ENCODE peak calls at places on chromosomes 13 and 19, in ten cellular contexts. One of them, this sample, is unnamed.

GRCh38 chr13:33884506-33885221 is 66.7 kb downstream of the RFC3 start:
- DNase-seq in COR-L47: no peak
- DNase-seq in activated CD8-positive, alpha-beta memory T cell treated with anti-CD3 and anti-CD28 coated beads for 48 hours: no peak
- DNase-seq in activated gamma-delta T cell treated with anti-CD3 and anti-CD28 coated beads, Interleukin-2, amount 50 U/mL, for 16 hours: no peak
- DNase-seq in GM12864: no peak
- DNase-seq in hepatic stellate cell: no peak
- DNase-seq in activated T-cell treated with anti-CD3 and anti-CD28 coated beads, Interleukin-2, amount 50 U/mL, for 72 hours: no peak
- DNase-seq in GM23248: no peak
- DNase-seq in GM12865: no peak
- DNase-seq in iPS-NIHi11: no peak
- DNase-seq in this sample: no peak

GRCh38 chr19:56942749-56943148 is 102.2 kb upstream of the PEG3 start:
- DNase-seq in iPS-NIHi11: peak; percentile 31
- DNase-seq in COR-L47: no peak
- DNase-seq in GM12865: peak; percentile 5
- DNase-seq in GM23248: peak; percentile 2
- DNase-seq in GM12864: no peak
- DNase-seq in activated CD8-positive, alpha-beta memory T cell treated with anti-CD3 and anti-CD28 coated beads for 48 hours: no peak
- DNase-seq in activated gamma-delta T cell treated with anti-CD3 and anti-CD28 coated beads, Interleukin-2, amount 50 U/mL, for 16 hours: no peak
- DNase-seq in activated T-cell treated with anti-CD3 and anti-CD28 coated beads, Interleukin-2, amount 50 U/mL, for 72 hours: no peak
- DNase-seq in hepatic stellate cell: no peak
- DNase-seq in this sample: no peak

GRCh38 chr13:23928985-23929384 is 31.7 kb upstream of the C1QTNF9B start:
- DNase-seq in activated gamma-delta T cell treated with anti-CD3 and anti-CD28 coated beads, Interleukin-2, amount 50 U/mL, for 16 hours: no peak
- DNase-seq in COR-L47: no peak
- DNase-seq in activated T-cell treated with anti-CD3 and anti-CD28 coated beads, Interleukin-2, amount 50 U/mL, for 72 hours: no peak
- DNase-seq in activated CD8-positive, alpha-beta memory T cell treated with anti-CD3 and anti-CD28 coated beads for 48 hours: no peak
- DNase-seq in GM23248: peak; percentile 86
- DNase-seq in GM12865: no peak
- DNase-seq in GM12864: no peak
- DNase-seq in iPS-NIHi11: no peak
- DNase-seq in hepatic stellate cell: peak; percentile 68
- DNase-seq in this sample: peak; percentile 89

GRCh38 chr19:31883299-31883990 is 462.0 kb upstream of the ZNF507 start:
- DNase-seq in COR-L47: no peak
- DNase-seq in activated T-cell treated with anti-CD3 and anti-CD28 coated beads, Interleukin-2, amount 50 U/mL, for 72 hours: no peak
- DNase-seq in GM23248: no peak
- DNase-seq in activated CD8-positive, alpha-beta memory T cell treated with anti-CD3 and anti-CD28 coated beads for 48 hours: no peak
- DNase-seq in activated gamma-delta T cell treated with anti-CD3 and anti-CD28 coated beads, Interleukin-2, amount 50 U/mL, for 16 hours: no peak
- DNase-seq in GM12864: no peak
- DNase-seq in hepatic stellate cell: no peak
- DNase-seq in GM12865: no peak
- DNase-seq in iPS-NIHi11: no peak
- DNase-seq in this sample: no peak

GRCh38 chr19:50308991-50309390 is 20.2 kb downstream of the KCNC3 start:
- DNase-seq in GM12864: no peak
- DNase-seq in activated T-cell treated with anti-CD3 and anti-CD28 coated beads, Interleukin-2, amount 50 U/mL, for 72 hours: no peak
- DNase-seq in hepatic stellate cell: no peak
- DNase-seq in COR-L47: no peak
- DNase-seq in activated gamma-delta T cell treated with anti-CD3 and anti-CD28 coated beads, Interleukin-2, amount 50 U/mL, for 16 hours: no peak
- DNase-seq in GM12865: no peak
- DNase-seq in GM23248: no peak
- DNase-seq in iPS-NIHi11: no peak
- DNase-seq in activated CD8-positive, alpha-beta memory T cell treated with anti-CD3 and anti-CD28 coated beads for 48 hours: no peak
- DNase-seq in this sample: no peak

GRCh38 chr13:48875071-48875470 is 100.6 kb upstream of the FNDC3A start:
- DNase-seq in GM12865: no peak
- DNase-seq in iPS-NIHi11: no peak
- DNase-seq in activated CD8-positive, alpha-beta memory T cell treated with anti-CD3 and anti-CD28 coated beads for 48 hours: no peak
- DNase-seq in hepatic stellate cell: no peak
- DNase-seq in GM23248: no peak
- DNase-seq in GM12864: no peak
- DNase-seq in activated gamma-delta T cell treated with anti-CD3 and anti-CD28 coated beads, Interleukin-2, amount 50 U/mL, for 16 hours: no peak
- DNase-seq in activated T-cell treated with anti-CD3 and anti-CD28 coated beads, Interleukin-2, amount 50 U/mL, for 72 hours: no peak
- DNase-seq in COR-L47: no peak
- DNase-seq in this sample: no peak

GRCh38 chr19:18961767-18962423 is 20.9 kb upstream of the HOMER3 start:
- DNase-seq in iPS-NIHi11: peak; percentile 99
- DNase-seq in activated gamma-delta T cell treated with anti-CD3 and anti-CD28 coated beads, Interleukin-2, amount 50 U/mL, for 16 hours: no peak
- DNase-seq in GM12864: no peak
- DNase-seq in activated CD8-positive, alpha-beta memory T cell treated with anti-CD3 and anti-CD28 coated beads for 48 hours: no peak
- DNase-seq in activated T-cell treated with anti-CD3 and anti-CD28 coated beads, Interleukin-2, amount 50 U/mL, for 72 hours: no peak
- DNase-seq in hepatic stellate cell: no peak
- DNase-seq in GM12865: no peak
- DNase-seq in COR-L47: peak; percentile 35
- DNase-seq in GM23248: no peak
- DNase-seq in this sample: no peak

GRCh38 chr13:34065915-34066314 is 248.0 kb downstream of the RFC3 start:
- DNase-seq in hepatic stellate cell: no peak
- DNase-seq in GM23248: no peak
- DNase-seq in activated CD8-positive, alpha-beta memory T cell treated with anti-CD3 and anti-CD28 coated beads for 48 hours: no peak
- DNase-seq in activated T-cell treated with anti-CD3 and anti-CD28 coated beads, Interleukin-2, amount 50 U/mL, for 72 hours: no peak
- DNase-seq in GM12864: no peak
- DNase-seq in iPS-NIHi11: no peak
- DNase-seq in GM12865: no peak
- DNase-seq in COR-L47: no peak
- DNase-seq in activated gamma-delta T cell treated with anti-CD3 and anti-CD28 coated beads, Interleukin-2, amount 50 U/mL, for 16 hours: no peak
- DNase-seq in this sample: no peak

GRCh38 chr13:48370815-48371214 is 42.1 kb downstream of the LPAR6 start:
- DNase-seq in COR-L47: no peak
- DNase-seq in hepatic stellate cell: no peak
- DNase-seq in GM12864: no peak
- DNase-seq in activated CD8-positive, alpha-beta memory T cell treated with anti-CD3 and anti-CD28 coated beads for 48 hours: no peak
- DNase-seq in activated T-cell treated with anti-CD3 and anti-CD28 coated beads, Interleukin-2, amount 50 U/mL, for 72 hours: no peak
- DNase-seq in GM12865: no peak
- DNase-seq in GM23248: no peak
- DNase-seq in activated gamma-delta T cell treated with anti-CD3 and anti-CD28 coated beads, Interleukin-2, amount 50 U/mL, for 16 hours: no peak
- DNase-seq in iPS-NIHi11: no peak
- DNase-seq in this sample: no peak

GRCh38 chr19:8610041-8610927 is at the start of gene ADAMTS10:
- DNase-seq in iPS-NIHi11: peak; percentile 68
- DNase-seq in hepatic stellate cell: peak; percentile 59
- DNase-seq in GM12865: no peak
- DNase-seq in COR-L47: no peak
- DNase-seq in GM12864: no peak
- DNase-seq in GM23248: peak; percentile 62
- DNase-seq in activated CD8-positive, alpha-beta memory T cell treated with anti-CD3 and anti-CD28 coated beads for 48 hours: no peak
- DNase-seq in activated gamma-delta T cell treated with anti-CD3 and anti-CD28 coated beads, Interleukin-2, amount 50 U/mL, for 16 hours: peak; percentile 24
- DNase-seq in activated T-cell treated with anti-CD3 and anti-CD28 coated beads, Interleukin-2, amount 50 U/mL, for 72 hours: peak; percentile 52
- DNase-seq in this sample: peak; percentile 33

GRCh38 chr13:34076943-34077703 is 259.2 kb downstream of the RFC3 start:
- DNase-seq in activated T-cell treated with anti-CD3 and anti-CD28 coated beads, Interleukin-2, amount 50 U/mL, for 72 hours: no peak
- DNase-seq in GM23248: peak; percentile 68
- DNase-seq in hepatic stellate cell: peak; percentile 12
- DNase-seq in GM12864: no peak
- DNase-seq in activated gamma-delta T cell treated with anti-CD3 and anti-CD28 coated beads, Interleukin-2, amount 50 U/mL, for 16 hours: no peak
- DNase-seq in GM12865: peak; percentile 20
- DNase-seq in activated CD8-positive, alpha-beta memory T cell treated with anti-CD3 and anti-CD28 coated beads for 48 hours: no peak
- DNase-seq in iPS-NIHi11: peak; percentile 30
- DNase-seq in COR-L47: no peak
- DNase-seq in this sample: peak; percentile 39

GRCh38 chr19:23407597-23407996 is 12.3 kb upstream of the ZNF91 start:
- DNase-seq in hepatic stellate cell: no peak
- DNase-seq in activated gamma-delta T cell treated with anti-CD3 and anti-CD28 coated beads, Interleukin-2, amount 50 U/mL, for 16 hours: no peak
- DNase-seq in GM12865: no peak
- DNase-seq in activated T-cell treated with anti-CD3 and anti-CD28 coated beads, Interleukin-2, amount 50 U/mL, for 72 hours: no peak
- DNase-seq in COR-L47: no peak
- DNase-seq in GM12864: no peak
- DNase-seq in activated CD8-positive, alpha-beta memory T cell treated with anti-CD3 and anti-CD28 coated beads for 48 hours: no peak
- DNase-seq in GM23248: no peak
- DNase-seq in iPS-NIHi11: no peak
- DNase-seq in this sample: no peak

GRCh38 chr19:8304841-8305621 is 3.1 kb downstream of the CD320 start:
- DNase-seq in activated CD8-positive, alpha-beta memory T cell treated with anti-CD3 and anti-CD28 coated beads for 48 hours: no peak
- DNase-seq in iPS-NIHi11: peak; percentile 94
- DNase-seq in activated T-cell treated with anti-CD3 and anti-CD28 coated beads, Interleukin-2, amount 50 U/mL, for 72 hours: peak; percentile 40
- DNase-seq in GM23248: no peak
- DNase-seq in COR-L47: no peak
- DNase-seq in activated gamma-delta T cell treated with anti-CD3 and anti-CD28 coated beads, Interleukin-2, amount 50 U/mL, for 16 hours: no peak
- DNase-seq in GM12864: no peak
- DNase-seq in hepatic stellate cell: no peak
- DNase-seq in GM12865: no peak
- DNase-seq in this sample: no peak

GRCh38 chr13:43307921-43308433 is 284.6 kb downstream of the DNAJC15 start:
- DNase-seq in GM23248: peak; percentile 81
- DNase-seq in hepatic stellate cell: peak; percentile 29
- DNase-seq in activated gamma-delta T cell treated with anti-CD3 and anti-CD28 coated beads, Interleukin-2, amount 50 U/mL, for 16 hours: no peak
- DNase-seq in activated CD8-positive, alpha-beta memory T cell treated with anti-CD3 and anti-CD28 coated beads for 48 hours: no peak
- DNase-seq in GM12864: peak; percentile 15
- DNase-seq in COR-L47: peak; percentile 85
- DNase-seq in iPS-NIHi11: no peak
- DNase-seq in GM12865: peak; percentile 72
- DNase-seq in activated T-cell treated with anti-CD3 and anti-CD28 coated beads, Interleukin-2, amount 50 U/mL, for 72 hours: no peak
- DNase-seq in this sample: peak; percentile 92

GRCh38 chr13:67343777-67344176 is 113.6 kb upstream of the PCDH9 start:
- DNase-seq in activated T-cell treated with anti-CD3 and anti-CD28 coated beads, Interleukin-2, amount 50 U/mL, for 72 hours: no peak
- DNase-seq in GM12864: no peak
- DNase-seq in activated CD8-positive, alpha-beta memory T cell treated with anti-CD3 and anti-CD28 coated beads for 48 hours: no peak
- DNase-seq in GM23248: no peak
- DNase-seq in iPS-NIHi11: peak; percentile 21
- DNase-seq in activated gamma-delta T cell treated with anti-CD3 and anti-CD28 coated beads, Interleukin-2, amount 50 U/mL, for 16 hours: no peak
- DNase-seq in GM12865: no peak
- DNase-seq in COR-L47: no peak
- DNase-seq in hepatic stellate cell: no peak
- DNase-seq in this sample: no peak